ENCODE peak calls at places on chromosomes 2 and 18, in ten cellular contexts. L, V, N, X, O, G, P, R, W and A are unnamed samples.

GRCh38 chr2:241007880-241008710 is 9.7 kb downstream of the SNED1 start:
- DNase-seq in P (no peak), G (no peak), W (peak; percentile 35), V (no peak), L (no peak), X (peak; percentile 59), O (no peak), N (peak; percentile 28), R (peak; percentile 37), A (no peak)

GRCh38 chr2:212294816-212295215 is 243.8 kb downstream of the ERBB4 start:
- DNase-seq in G (no peak), V (no peak), N (no peak), W (no peak), O (no peak), X (no peak), L (no peak), P (no peak), R (no peak), A (no peak)

GRCh38 chr2:11553661-11554429 is 20.0 kb downstream of the GREB1 start:
- DNase-seq in V (no peak), L (no peak), G (no peak), N (no peak), O (no peak), W (no peak), R (no peak), P (peak; percentile 21), X (no peak), A (no peak)

GRCh38 chr2:100539221-100539620 is 23.6 kb upstream of the PDCL3 start:
- DNase-seq in P (no peak), G (no peak), W (no peak), V (no peak), N (no peak), R (no peak), O (no peak), L (no peak), X (no peak), A (no peak)

GRCh38 chr2:239289545-239289944 is 111.3 kb downstream of the HDAC4 start:
- DNase-seq in X (no peak), G (no peak), P (no peak), N (peak; percentile 62), W (no peak), R (no peak), O (no peak), L (no peak), V (no peak), A (no peak)

GRCh38 chr2:7658486-7658885 is 741.3 kb downstream of the RNF144A start:
- DNase-seq in R (no peak), X (no peak), O (no peak), V (no peak), P (no peak), W (no peak), G (no peak), L (no peak), N (no peak), A (no peak)

GRCh38 chr2:171798156-171798815 is 95.8 kb downstream of the SLC25A12 start:
- DNase-seq in W (no peak), P (no peak), N (no peak), R (no peak), L (no peak), X (no peak), O (no peak), V (no peak), G (no peak), A (no peak)

GRCh38 chr2:177024760-177025159 is 187.8 kb upstream of the HNRNPA3 start:
- DNase-seq in P (no peak), R (no peak), N (no peak), O (no peak), G (no peak), L (no peak), W (no peak), V (no peak), X (no peak), A (no peak)

GRCh38 chr2:69652206-69652605 is 8.7 kb upstream of the AAK1 start:
- DNase-seq in W (no peak), V (no peak), R (no peak), X (no peak), P (no peak), L (no peak), N (no peak), G (no peak), O (no peak), A (no peak)

GRCh38 chr2:191453756-191454155 is 208.6 kb downstream of the MYO1B start:
- DNase-seq in O (no peak), G (no peak), X (no peak), R (no peak), P (no peak), W (no peak), V (no peak), N (no peak), L (no peak), A (no peak)

GRCh38 chr2:233449071-233449901 is 95.0 kb downstream of the DGKD start:
- DNase-seq in L (no peak), W (peak; percentile 84), X (no peak), O (no peak), V (no peak), R (peak; percentile 63), P (peak; percentile 49), G (no peak), N (peak; percentile 14), A (no peak)

GRCh38 chr18:32803571-32803970 is 30.7 kb upstream of the KLHL14 start:
- DNase-seq in G (no peak), W (no peak), P (peak; percentile 49), R (no peak), N (no peak), X (no peak), O (no peak), L (no peak), V (peak; percentile 37), A (peak; percentile 19)

GRCh38 chr2:46120792-46121565 is 176.2 kb upstream of the EPAS1 start:
- DNase-seq in X (no peak), V (no peak), O (no peak), P (peak; percentile 67), W (no peak), R (no peak), G (no peak), L (no peak), N (no peak), A (no peak)

GRCh38 chr2:190683802-190684201 is 34.9 kb downstream of the NAB1 start:
- DNase-seq in X (no peak), G (no peak), V (no peak), N (no peak), O (no peak), W (no peak), L (no peak), P (no peak), R (no peak), A (no peak)

GRCh38 chr2:235542728-235543125 is 48.9 kb downstream of the AGAP1 start:
- DNase-seq in W (peak; percentile 80), O (no peak), R (no peak), L (no peak), V (no peak), P (peak; percentile 55), X (no peak), N (no peak), G (no peak), A (no peak)

GRCh38 chr2:2012505-2012904 is 268.2 kb upstream of the PXDN start:
- DNase-seq in X (peak; percentile 16), G (no peak), L (no peak), O (no peak), P (no peak), N (no peak), V (no peak), R (no peak), W (no peak), A (no peak)

GRCh38 chr2:224151161-224151560 is 112.1 kb upstream of the SERPINE2 start:
- DNase-seq in X (no peak), O (no peak), R (no peak), P (no peak), N (no peak), L (no peak), G (no peak), W (no peak), V (no peak), A (no peak)